ENCODE peak calls at places on chromosomes 7 and 10, in eight cellular contexts. One of them, this sample, is unnamed.

GRCh38 chr10:52786098-52786497 is 13.5 kb upstream of the MBL2 start:
- DNase-seq in endothelial cell: no peak
- DNase-seq in EL: no peak
- DNase-seq in T follicular helper cell: no peak
- DNase-seq in HFF-Myc: no peak
- DNase-seq in psoas muscle: no peak
- DNase-seq in effector memory CD8-positive, alpha-beta T cell: no peak
- DNase-seq in Kasumi-1: no peak
- DNase-seq in this sample: no peak

GRCh38 chr10:32983333-32983909 is 25.4 kb upstream of the ITGB1 start:
- DNase-seq in T follicular helper cell: no peak
- DNase-seq in effector memory CD8-positive, alpha-beta T cell: peak
- DNase-seq in Kasumi-1: peak
- DNase-seq in psoas muscle: no peak
- DNase-seq in endothelial cell: no peak
- DNase-seq in HFF-Myc: no peak
- DNase-seq in EL: peak
- DNase-seq in this sample: no peak

GRCh38 chr7:33986951-33987948 is 81.9 kb downstream of the BMPER start:
- DNase-seq in effector memory CD8-positive, alpha-beta T cell: no peak
- DNase-seq in Kasumi-1: no peak
- DNase-seq in T follicular helper cell: no peak
- DNase-seq in HFF-Myc: peak
- DNase-seq in EL: peak
- DNase-seq in endothelial cell: no peak
- DNase-seq in psoas muscle: no peak
- DNase-seq in this sample: no peak

GRCh38 chr7:105675873-105676484 is 94.7 kb upstream of the EFCAB10 start:
- DNase-seq in effector memory CD8-positive, alpha-beta T cell: peak
- DNase-seq in HFF-Myc: no peak
- DNase-seq in T follicular helper cell: peak
- DNase-seq in Kasumi-1: peak
- DNase-seq in EL: no peak
- DNase-seq in endothelial cell: no peak
- DNase-seq in psoas muscle: peak
- DNase-seq in this sample: peak

GRCh38 chr10:97101166-97101940 is 84.4 kb downstream of the SLIT1 start:
- DNase-seq in EL: no peak
- DNase-seq in Kasumi-1: no peak
- DNase-seq in HFF-Myc: no peak
- DNase-seq in psoas muscle: no peak
- DNase-seq in endothelial cell: no peak
- DNase-seq in T follicular helper cell: no peak
- DNase-seq in effector memory CD8-positive, alpha-beta T cell: no peak
- DNase-seq in this sample: no peak

GRCh38 chr10:109892087-109892486 is 31.2 kb downstream of the XPNPEP1 start:
- DNase-seq in endothelial cell: no peak
- DNase-seq in HFF-Myc: no peak
- DNase-seq in EL: no peak
- DNase-seq in psoas muscle: no peak
- DNase-seq in Kasumi-1: no peak
- DNase-seq in T follicular helper cell: no peak
- DNase-seq in effector memory CD8-positive, alpha-beta T cell: no peak
- DNase-seq in this sample: no peak

GRCh38 chr10:123998197-123999141 is 94.9 kb downstream of the CHST15 start:
- DNase-seq in T follicular helper cell: no peak
- DNase-seq in EL: no peak
- DNase-seq in endothelial cell: no peak
- DNase-seq in psoas muscle: no peak
- DNase-seq in Kasumi-1: no peak
- DNase-seq in effector memory CD8-positive, alpha-beta T cell: no peak
- DNase-seq in HFF-Myc: no peak
- DNase-seq in this sample: no peak

GRCh38 chr7:214410-215212 is 22.2 kb downstream of the FAM20C start:
- DNase-seq in effector memory CD8-positive, alpha-beta T cell: no peak
- DNase-seq in Kasumi-1: no peak
- DNase-seq in T follicular helper cell: no peak
- DNase-seq in endothelial cell: no peak
- DNase-seq in HFF-Myc: no peak
- DNase-seq in psoas muscle: peak
- DNase-seq in EL: peak
- DNase-seq in this sample: no peak

GRCh38 chr10:96208271-96208670 is 63.1 kb downstream of the BLNK start:
- DNase-seq in effector memory CD8-positive, alpha-beta T cell: no peak
- DNase-seq in endothelial cell: no peak
- DNase-seq in psoas muscle: no peak
- DNase-seq in T follicular helper cell: no peak
- DNase-seq in EL: no peak
- DNase-seq in HFF-Myc: no peak
- DNase-seq in Kasumi-1: no peak
- DNase-seq in this sample: no peak

GRCh38 chr10:72790216-72790990 is 98.5 kb downstream of the MCU start:
- DNase-seq in T follicular helper cell: no peak
- DNase-seq in psoas muscle: no peak
- DNase-seq in HFF-Myc: no peak
- DNase-seq in Kasumi-1: no peak
- DNase-seq in endothelial cell: no peak
- DNase-seq in effector memory CD8-positive, alpha-beta T cell: no peak
- DNase-seq in EL: no peak
- DNase-seq in this sample: no peak

GRCh38 chr10:75042292-75042974 is 69.0 kb upstream of the SAMD8 start:
- DNase-seq in Kasumi-1: no peak
- DNase-seq in effector memory CD8-positive, alpha-beta T cell: no peak
- DNase-seq in endothelial cell: no peak
- DNase-seq in psoas muscle: peak
- DNase-seq in HFF-Myc: peak
- DNase-seq in T follicular helper cell: no peak
- DNase-seq in EL: peak
- DNase-seq in this sample: no peak

GRCh38 chr7:96311967-96312366 is 9.9 kb downstream of the SLC25A13 start:
- DNase-seq in EL: no peak
- DNase-seq in psoas muscle: peak
- DNase-seq in HFF-Myc: no peak
- DNase-seq in endothelial cell: no peak
- DNase-seq in T follicular helper cell: no peak
- DNase-seq in effector memory CD8-positive, alpha-beta T cell: no peak
- DNase-seq in Kasumi-1: peak
- DNase-seq in this sample: no peak

GRCh38 chr7:140213684-140214074 is 36.9 kb upstream of the KDM7A start:
- DNase-seq in psoas muscle: no peak
- DNase-seq in endothelial cell: no peak
- DNase-seq in EL: no peak
- DNase-seq in Kasumi-1: no peak
- DNase-seq in T follicular helper cell: no peak
- DNase-seq in HFF-Myc: no peak
- DNase-seq in effector memory CD8-positive, alpha-beta T cell: no peak
- DNase-seq in this sample: no peak

GRCh38 chr7:111012799-111013675 is 77.9 kb upstream of the LRRN3 start:
- DNase-seq in endothelial cell: no peak
- DNase-seq in EL: no peak
- DNase-seq in psoas muscle: no peak
- DNase-seq in Kasumi-1: peak
- DNase-seq in HFF-Myc: no peak
- DNase-seq in T follicular helper cell: no peak
- DNase-seq in effector memory CD8-positive, alpha-beta T cell: peak
- DNase-seq in this sample: peak

GRCh38 chr7:157441023-157441399 is 104.2 kb downstream of the DNAJB6 start:
- DNase-seq in endothelial cell: no peak
- DNase-seq in HFF-Myc: no peak
- DNase-seq in Kasumi-1: no peak
- DNase-seq in psoas muscle: no peak
- DNase-seq in EL: no peak
- DNase-seq in effector memory CD8-positive, alpha-beta T cell: no peak
- DNase-seq in T follicular helper cell: no peak
- DNase-seq in this sample: no peak